ENCODE peak calls at places on chromosomes 5 and 9, in six cellular contexts. One of them, this sample, is unnamed.

GRCh38 chr5:132905938-132906337 is 32.5 kb downstream of the LEAP2 start:
- DNase-seq in heart left ventricle: no peak
- DNase-seq in psoas muscle: no peak
- DNase-seq in cardiac fibroblast: peak
- DNase-seq in NB4: peak
- DNase-seq in IMR-90: peak
- DNase-seq in this sample: peak

GRCh38 chr5:90528704-90529233 is 615 bp downstream of the LYSMD3 start:
- DNase-seq in NB4: peak
- DNase-seq in IMR-90: peak
- DNase-seq in heart left ventricle: no peak
- DNase-seq in psoas muscle: no peak
- DNase-seq in cardiac fibroblast: peak
- DNase-seq in this sample: peak

GRCh38 chr9:105572455-105572854 is 14.5 kb downstream of the FKTN start:
- DNase-seq in IMR-90: no peak
- DNase-seq in cardiac fibroblast: no peak
- DNase-seq in psoas muscle: no peak
- DNase-seq in NB4: no peak
- DNase-seq in heart left ventricle: no peak
- DNase-seq in this sample: no peak

GRCh38 chr9:79976501-79977444 is 405.0 kb downstream of the TLE4 start:
- DNase-seq in IMR-90: no peak
- DNase-seq in NB4: no peak
- DNase-seq in cardiac fibroblast: no peak
- DNase-seq in psoas muscle: peak
- DNase-seq in heart left ventricle: no peak
- DNase-seq in this sample: no peak

GRCh38 chr5:108529381-108529780 is 147.5 kb upstream of the FBXL17 start:
- DNase-seq in psoas muscle: no peak
- DNase-seq in heart left ventricle: no peak
- DNase-seq in cardiac fibroblast: peak
- DNase-seq in NB4: no peak
- DNase-seq in IMR-90: peak
- DNase-seq in this sample: peak

GRCh38 chr5:172881691-172882370 is 47.8 kb downstream of the ERGIC1 start:
- DNase-seq in IMR-90: peak
- DNase-seq in heart left ventricle: no peak
- DNase-seq in psoas muscle: no peak
- DNase-seq in NB4: peak
- DNase-seq in cardiac fibroblast: peak
- DNase-seq in this sample: no peak

GRCh38 chr5:141559481-141559880 is 59.3 kb downstream of the DIAPH1 start:
- DNase-seq in psoas muscle: no peak
- DNase-seq in IMR-90: peak
- DNase-seq in heart left ventricle: no peak
- DNase-seq in NB4: no peak
- DNase-seq in cardiac fibroblast: peak
- DNase-seq in this sample: peak

GRCh38 chr5:98513378-98513777 is 260.1 kb upstream of the RGMB start:
- DNase-seq in NB4: no peak
- DNase-seq in psoas muscle: no peak
- DNase-seq in IMR-90: no peak
- DNase-seq in cardiac fibroblast: no peak
- DNase-seq in heart left ventricle: no peak
- DNase-seq in this sample: no peak

GRCh38 chr5:174734571-174735497 is 10.5 kb downstream of the MSX2 start:
- DNase-seq in heart left ventricle: no peak
- DNase-seq in psoas muscle: no peak
- DNase-seq in NB4: no peak
- DNase-seq in IMR-90: no peak
- DNase-seq in cardiac fibroblast: no peak
- DNase-seq in this sample: no peak

GRCh38 chr5:8861764-8862163 is 684.1 kb downstream of the SEMA5A start:
- DNase-seq in psoas muscle: no peak
- DNase-seq in NB4: no peak
- DNase-seq in IMR-90: no peak
- DNase-seq in heart left ventricle: no peak
- DNase-seq in cardiac fibroblast: no peak
- DNase-seq in this sample: no peak

GRCh38 chr5:8865686-8866374 is 680.0 kb downstream of the SEMA5A start:
- DNase-seq in heart left ventricle: no peak
- DNase-seq in psoas muscle: no peak
- DNase-seq in cardiac fibroblast: no peak
- DNase-seq in IMR-90: no peak
- DNase-seq in NB4: no peak
- DNase-seq in this sample: no peak

GRCh38 chr5:8869932-8870331 is 675.9 kb downstream of the SEMA5A start:
- DNase-seq in IMR-90: no peak
- DNase-seq in psoas muscle: no peak
- DNase-seq in heart left ventricle: no peak
- DNase-seq in NB4: no peak
- DNase-seq in cardiac fibroblast: no peak
- DNase-seq in this sample: no peak

GRCh38 chr5:8864053-8864452 is 681.8 kb downstream of the SEMA5A start:
- DNase-seq in heart left ventricle: no peak
- DNase-seq in cardiac fibroblast: peak
- DNase-seq in NB4: peak
- DNase-seq in psoas muscle: no peak
- DNase-seq in IMR-90: peak
- DNase-seq in this sample: peak
- TF ChIP-seq CTCF in heart left ventricle: peak
- TF ChIP-seq CTCF in cardiac fibroblast: peak
- TF ChIP-seq CTCF in NB4: peak
- TF ChIP-seq CTCF in psoas muscle: no peak
- TF ChIP-seq CTCF in IMR-90: peak
- TF ChIP-seq CTCF in this sample: peak

GRCh38 chr5:151219138-151219537 is 4.8 kb downstream of the CCDC69 start:
- DNase-seq in psoas muscle: no peak
- DNase-seq in heart left ventricle: no peak
- DNase-seq in NB4: no peak
- DNase-seq in cardiac fibroblast: no peak
- DNase-seq in IMR-90: no peak
- DNase-seq in this sample: no peak
- H3K4me3 ChIP-seq in psoas muscle: no peak
- H3K4me3 ChIP-seq in heart left ventricle: no peak
- H3K4me3 ChIP-seq in NB4: no peak
- H3K4me3 ChIP-seq in cardiac fibroblast: no peak
- H3K4me3 ChIP-seq in IMR-90: no peak
- H3K4me3 ChIP-seq in this sample: no peak

GRCh38 chr9:99305820-99306811 is 84.0 kb downstream of the SEC61B start:
- DNase-seq in cardiac fibroblast: no peak
- DNase-seq in IMR-90: no peak
- DNase-seq in NB4: no peak
- DNase-seq in heart left ventricle: no peak
- DNase-seq in psoas muscle: no peak
- DNase-seq in this sample: no peak
- TF ChIP-seq CTCF in cardiac fibroblast: no peak
- TF ChIP-seq CTCF in IMR-90: no peak
- TF ChIP-seq CTCF in NB4: no peak
- TF ChIP-seq CTCF in heart left ventricle: no peak
- TF ChIP-seq CTCF in psoas muscle: no peak
- TF ChIP-seq CTCF in this sample: no peak

GRCh38 chr9:38391278-38392118 is 1.0 kb upstream of the ALDH1B1 start:
- DNase-seq in NB4: no peak
- DNase-seq in psoas muscle: no peak
- DNase-seq in heart left ventricle: no peak
- DNase-seq in cardiac fibroblast: no peak
- DNase-seq in IMR-90: no peak
- DNase-seq in this sample: no peak
- H3K4me3 ChIP-seq in NB4: peak
- H3K4me3 ChIP-seq in psoas muscle: peak
- H3K4me3 ChIP-seq in heart left ventricle: peak
- H3K4me3 ChIP-seq in cardiac fibroblast: no peak
- H3K4me3 ChIP-seq in IMR-90: no peak
- H3K4me3 ChIP-seq in this sample: no peak

DNA sequence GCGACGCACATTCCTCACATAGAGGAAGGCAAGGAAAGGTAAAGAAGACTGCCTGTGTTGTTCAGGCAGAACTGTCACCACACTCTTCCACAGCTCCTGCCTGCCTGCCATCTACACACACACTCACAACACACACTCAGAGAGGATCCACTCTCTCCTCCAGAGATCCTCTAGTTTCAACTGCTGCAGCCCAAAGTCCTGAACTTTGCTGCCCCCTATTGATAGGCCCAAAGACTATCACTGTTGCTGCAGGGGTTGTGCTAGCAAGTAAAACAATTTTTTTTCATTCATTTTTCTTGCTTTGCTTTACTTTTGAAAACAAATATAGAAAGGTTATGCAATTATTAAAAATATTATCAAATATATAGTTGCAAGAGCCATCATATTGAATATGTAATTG is 5.9 kb upstream of the CFAP90 start:
- DNase-seq in cardiac fibroblast: peak
- DNase-seq in IMR-90: peak
- DNase-seq in NB4: peak
- DNase-seq in psoas muscle: no peak
- DNase-seq in heart left ventricle: no peak
- DNase-seq in this sample: peak
- TF ChIP-seq CTCF in cardiac fibroblast: peak
- TF ChIP-seq CTCF in IMR-90: peak
- TF ChIP-seq CTCF in NB4: peak
- TF ChIP-seq CTCF in psoas muscle: peak
- TF ChIP-seq CTCF in heart left ventricle: peak
- TF ChIP-seq CTCF in this sample: peak